ENCODE peak calls at places on chromosomes 7 and 10, in eight cellular contexts. One of them, this sample, is unnamed.

GRCh38 chr7:70016044-70016770 is 417.9 kb downstream of the AUTS2 start:
- DNase-seq in dorsolateral prefrontal cortex: no peak
- DNase-seq in NB4: peak; percentile 22
- DNase-seq in GM10248: no peak
- DNase-seq in psoas muscle: no peak
- DNase-seq in coronary artery: no peak
- DNase-seq in A673: no peak
- DNase-seq in astrocyte: peak; percentile 91
- DNase-seq in this sample: no peak

GRCh38 chr7:7992502-7992901 is 23.9 kb downstream of the GLCCI1 start:
- DNase-seq in dorsolateral prefrontal cortex: no peak
- DNase-seq in NB4: no peak
- DNase-seq in coronary artery: no peak
- DNase-seq in GM10248: no peak
- DNase-seq in astrocyte: no peak
- DNase-seq in psoas muscle: no peak
- DNase-seq in A673: no peak
- DNase-seq in this sample: no peak

GRCh38 chr7:5665106-5666025 is 116.1 kb downstream of the RNF216 start:
- DNase-seq in dorsolateral prefrontal cortex: peak; percentile 41
- DNase-seq in coronary artery: no peak
- DNase-seq in astrocyte: peak; percentile 40
- DNase-seq in NB4: peak; percentile 91
- DNase-seq in A673: peak; percentile 90
- DNase-seq in psoas muscle: peak; percentile 57
- DNase-seq in GM10248: peak; percentile 73
- DNase-seq in this sample: peak; percentile 65

GRCh38 chr7:91034459-91035368 is 229.5 kb upstream of the FZD1 start:
- DNase-seq in astrocyte: no peak
- DNase-seq in A673: peak; percentile 80
- DNase-seq in dorsolateral prefrontal cortex: no peak
- DNase-seq in psoas muscle: no peak
- DNase-seq in coronary artery: no peak
- DNase-seq in NB4: peak; percentile 67
- DNase-seq in GM10248: peak; percentile 45
- DNase-seq in this sample: peak; percentile 54

GRCh38 chr10:24344279-24344678 is 135.3 kb downstream of the KIAA1217 start:
- DNase-seq in astrocyte: peak; percentile 100
- DNase-seq in GM10248: no peak
- DNase-seq in psoas muscle: no peak
- DNase-seq in dorsolateral prefrontal cortex: no peak
- DNase-seq in NB4: peak; percentile 22
- DNase-seq in A673: peak; percentile 77
- DNase-seq in coronary artery: no peak
- DNase-seq in this sample: no peak

GRCh38 chr10:50538473-50539398 is 85.0 kb downstream of the SGMS1 start:
- DNase-seq in GM10248: no peak
- DNase-seq in astrocyte: peak; percentile 34
- DNase-seq in coronary artery: no peak
- DNase-seq in NB4: no peak
- DNase-seq in A673: no peak
- DNase-seq in psoas muscle: no peak
- DNase-seq in dorsolateral prefrontal cortex: peak; percentile 60
- DNase-seq in this sample: no peak

GRCh38 chr10:18583575-18584270 is 67.7 kb downstream of the NSUN6 start:
- DNase-seq in GM10248: no peak
- DNase-seq in NB4: peak; percentile 30
- DNase-seq in A673: peak; percentile 19
- DNase-seq in coronary artery: no peak
- DNase-seq in astrocyte: no peak
- DNase-seq in psoas muscle: no peak
- DNase-seq in dorsolateral prefrontal cortex: no peak
- DNase-seq in this sample: no peak

GRCh38 chr7:100208911-100209408 is 10.8 kb upstream of the PVRIG start:
- DNase-seq in psoas muscle: no peak
- DNase-seq in NB4: no peak
- DNase-seq in A673: no peak
- DNase-seq in GM10248: peak; percentile 75
- DNase-seq in coronary artery: no peak
- DNase-seq in dorsolateral prefrontal cortex: no peak
- DNase-seq in astrocyte: no peak
- DNase-seq in this sample: peak; percentile 73

GRCh38 chr7:96182424-96183158 is 139.3 kb downstream of the SLC25A13 start:
- DNase-seq in A673: no peak
- DNase-seq in NB4: no peak
- DNase-seq in astrocyte: no peak
- DNase-seq in psoas muscle: no peak
- DNase-seq in GM10248: peak; percentile 28
- DNase-seq in dorsolateral prefrontal cortex: no peak
- DNase-seq in coronary artery: no peak
- DNase-seq in this sample: no peak

GRCh38 chr7:110507832-110508231 is 583.1 kb upstream of the LRRN3 start:
- DNase-seq in coronary artery: no peak
- DNase-seq in psoas muscle: no peak
- DNase-seq in NB4: no peak
- DNase-seq in astrocyte: no peak
- DNase-seq in GM10248: no peak
- DNase-seq in A673: no peak
- DNase-seq in dorsolateral prefrontal cortex: no peak
- DNase-seq in this sample: no peak

GRCh38 chr10:132349766-132350165 is 17.8 kb downstream of the LRRC27 start:
- DNase-seq in A673: no peak
- DNase-seq in astrocyte: no peak
- DNase-seq in coronary artery: no peak
- DNase-seq in NB4: no peak
- DNase-seq in GM10248: peak; percentile 13
- DNase-seq in dorsolateral prefrontal cortex: no peak
- DNase-seq in psoas muscle: no peak
- DNase-seq in this sample: no peak

GRCh38 chr7:27734583-27734982 is 5.4 kb upstream of the TAX1BP1 start:
- DNase-seq in A673: no peak
- DNase-seq in GM10248: no peak
- DNase-seq in astrocyte: no peak
- DNase-seq in psoas muscle: no peak
- DNase-seq in NB4: no peak
- DNase-seq in coronary artery: no peak
- DNase-seq in dorsolateral prefrontal cortex: no peak
- DNase-seq in this sample: no peak

GRCh38 chr7:14936530-14936929 is 34.0 kb upstream of the DGKB start:
- DNase-seq in astrocyte: peak; percentile 81
- DNase-seq in GM10248: no peak
- DNase-seq in coronary artery: no peak
- DNase-seq in psoas muscle: no peak
- DNase-seq in A673: no peak
- DNase-seq in NB4: no peak
- DNase-seq in dorsolateral prefrontal cortex: no peak
- DNase-seq in this sample: no peak

GRCh38 chr10:129770286-129770685 is 193.8 kb downstream of the EBF3 start:
- DNase-seq in dorsolateral prefrontal cortex: peak; percentile 12
- DNase-seq in psoas muscle: no peak
- DNase-seq in astrocyte: no peak
- DNase-seq in A673: no peak
- DNase-seq in NB4: no peak
- DNase-seq in GM10248: no peak
- DNase-seq in coronary artery: peak; percentile 33
- DNase-seq in this sample: no peak

GRCh38 chr10:22824520-22824919 is 103.3 kb upstream of the ARMC3 start:
- DNase-seq in dorsolateral prefrontal cortex: no peak
- DNase-seq in astrocyte: no peak
- DNase-seq in NB4: no peak
- DNase-seq in GM10248: no peak
- DNase-seq in coronary artery: no peak
- DNase-seq in psoas muscle: no peak
- DNase-seq in A673: no peak
- DNase-seq in this sample: no peak

GRCh38 chr10:5890519-5890878 is 456 bp downstream of the FBH1 start:
- DNase-seq in astrocyte: no peak
- DNase-seq in coronary artery: peak; percentile 77
- DNase-seq in dorsolateral prefrontal cortex: no peak
- DNase-seq in NB4: peak; percentile 40
- DNase-seq in GM10248: no peak
- DNase-seq in psoas muscle: peak; percentile 41
- DNase-seq in A673: peak; percentile 5
- DNase-seq in this sample: no peak

GRCh38 chr7:19772858-19773337 is 519 bp downstream of the TMEM196 start:
- DNase-seq in coronary artery: no peak
- DNase-seq in psoas muscle: no peak
- DNase-seq in dorsolateral prefrontal cortex: no peak
- DNase-seq in astrocyte: peak; percentile 42
- DNase-seq in NB4: no peak
- DNase-seq in A673: peak; percentile 21
- DNase-seq in GM10248: no peak
- DNase-seq in this sample: no peak

GRCh38 chr7:130887182-130888016 is 153.4 kb upstream of the KLF14 start:
- DNase-seq in A673: peak; percentile 71
- DNase-seq in astrocyte: peak; percentile 87
- DNase-seq in dorsolateral prefrontal cortex: no peak
- DNase-seq in GM10248: no peak
- DNase-seq in coronary artery: no peak
- DNase-seq in NB4: no peak
- DNase-seq in psoas muscle: peak; percentile 48
- DNase-seq in this sample: no peak

GRCh38 chr7:54544356-54545240 is 2.4 kb downstream of the VSTM2A start:
- DNase-seq in A673: no peak
- DNase-seq in GM10248: no peak
- DNase-seq in astrocyte: no peak
- DNase-seq in coronary artery: no peak
- DNase-seq in psoas muscle: no peak
- DNase-seq in dorsolateral prefrontal cortex: no peak
- DNase-seq in NB4: no peak
- DNase-seq in this sample: no peak

GRCh38 chr10:94232711-94233383 is 129.9 kb downstream of the NOC3L start:
- DNase-seq in NB4: no peak
- DNase-seq in psoas muscle: no peak
- DNase-seq in astrocyte: no peak
- DNase-seq in GM10248: no peak
- DNase-seq in A673: no peak
- DNase-seq in dorsolateral prefrontal cortex: no peak
- DNase-seq in coronary artery: no peak
- DNase-seq in this sample: peak; percentile 34
- TF ChIP-seq CTCF in NB4: no peak
- TF ChIP-seq CTCF in psoas muscle: no peak
- TF ChIP-seq CTCF in astrocyte: no peak
- TF ChIP-seq CTCF in GM10248: no peak
- TF ChIP-seq CTCF in A673: no peak
- TF ChIP-seq CTCF in dorsolateral prefrontal cortex: no peak
- TF ChIP-seq CTCF in coronary artery: no peak
- TF ChIP-seq CTCF in this sample: no peak

GRCh38 chr10:93758510-93758885 is 762 bp downstream of the LGI1 start:
- DNase-seq in A673: no peak
- DNase-seq in coronary artery: no peak
- DNase-seq in dorsolateral prefrontal cortex: no peak
- DNase-seq in GM10248: no peak
- DNase-seq in psoas muscle: no peak
- DNase-seq in NB4: no peak
- DNase-seq in astrocyte: no peak
- DNase-seq in this sample: no peak

GRCh38 chr10:93757766-93758509 is at the start of gene LGI1:
- DNase-seq in coronary artery: no peak
- DNase-seq in astrocyte: no peak
- DNase-seq in NB4: no peak
- DNase-seq in A673: no peak
- DNase-seq in psoas muscle: no peak
- DNase-seq in GM10248: no peak
- DNase-seq in dorsolateral prefrontal cortex: no peak
- DNase-seq in this sample: no peak

GRCh38 chr10:93756128-93756517 is 1.6 kb upstream of the LGI1 start:
- DNase-seq in psoas muscle: no peak
- DNase-seq in coronary artery: no peak
- DNase-seq in astrocyte: no peak
- DNase-seq in GM10248: no peak
- DNase-seq in A673: no peak
- DNase-seq in dorsolateral prefrontal cortex: no peak
- DNase-seq in NB4: no peak
- DNase-seq in this sample: no peak

GRCh38 chr10:93755443-93756127 is 2.2 kb upstream of the LGI1 start:
- DNase-seq in NB4: no peak
- DNase-seq in coronary artery: no peak
- DNase-seq in GM10248: no peak
- DNase-seq in A673: no peak
- DNase-seq in psoas muscle: no peak
- DNase-seq in astrocyte: no peak
- DNase-seq in dorsolateral prefrontal cortex: no peak
- DNase-seq in this sample: no peak

DNA sequence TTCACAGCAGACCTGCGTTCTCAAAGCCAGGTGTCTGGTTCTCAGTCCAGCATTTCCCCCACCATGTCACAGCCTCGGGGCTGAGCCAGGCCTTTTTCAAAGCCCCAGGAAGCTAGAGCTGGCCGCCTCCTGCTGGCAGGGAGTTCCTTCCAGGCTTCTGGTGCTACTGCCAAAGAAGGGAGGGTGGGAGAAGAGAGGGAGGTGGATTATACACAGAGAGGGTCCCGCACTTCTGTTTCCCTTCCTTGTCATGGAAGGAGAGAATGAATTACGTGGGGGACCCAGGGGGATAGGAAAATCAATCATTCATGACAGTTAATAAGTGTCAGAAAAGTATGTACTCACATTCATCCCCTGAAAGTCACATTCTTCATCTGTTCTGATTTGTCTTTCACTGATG is 600 bp upstream of the LGI1 start:
- DNase-seq in astrocyte: no peak
- DNase-seq in NB4: no peak
- DNase-seq in dorsolateral prefrontal cortex: no peak
- DNase-seq in psoas muscle: no peak
- DNase-seq in A673: no peak
- DNase-seq in GM10248: no peak
- DNase-seq in coronary artery: no peak
- DNase-seq in this sample: no peak
- TF ChIP-seq CTCF in astrocyte: no peak
- TF ChIP-seq CTCF in NB4: no peak
- TF ChIP-seq CTCF in dorsolateral prefrontal cortex: peak; percentile 24
- TF ChIP-seq CTCF in psoas muscle: no peak
- TF ChIP-seq CTCF in A673: peak; percentile 18
- TF ChIP-seq CTCF in GM10248: no peak
- TF ChIP-seq CTCF in coronary artery: no peak
- TF ChIP-seq CTCF in this sample: peak; percentile 10

GRCh38 chr10:52068485-52068884 is 245.6 kb upstream of the DKK1 start:
- DNase-seq in psoas muscle: no peak
- DNase-seq in GM10248: no peak
- DNase-seq in astrocyte: no peak
- DNase-seq in NB4: no peak
- DNase-seq in A673: no peak
- DNase-seq in dorsolateral prefrontal cortex: no peak
- DNase-seq in coronary artery: no peak
- DNase-seq in this sample: no peak
- TF ChIP-seq CTCF in psoas muscle: no peak
- TF ChIP-seq CTCF in GM10248: no peak
- TF ChIP-seq CTCF in astrocyte: no peak
- TF ChIP-seq CTCF in NB4: no peak
- TF ChIP-seq CTCF in A673: no peak
- TF ChIP-seq CTCF in dorsolateral prefrontal cortex: no peak
- TF ChIP-seq CTCF in coronary artery: no peak
- TF ChIP-seq CTCF in this sample: no peak

DNA sequence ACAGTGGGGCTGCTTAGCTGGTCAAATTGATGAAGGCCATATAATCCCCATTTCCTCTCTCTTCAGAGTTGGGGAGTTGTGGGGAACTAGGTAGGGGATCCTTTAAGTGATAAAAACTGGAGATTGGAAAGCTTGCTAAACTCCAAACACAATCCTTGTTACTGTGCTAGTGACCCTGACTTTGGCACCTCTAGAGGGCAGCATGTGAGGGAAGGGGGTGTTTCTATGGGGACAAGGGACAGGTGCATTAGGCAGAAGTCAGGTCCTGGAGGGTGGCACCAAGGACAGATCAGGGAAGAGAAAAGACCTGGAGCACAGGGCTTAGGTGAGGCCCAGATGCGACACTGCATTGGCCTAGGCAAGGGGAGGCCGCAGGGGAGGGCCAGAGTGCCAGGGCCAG is 66.9 kb downstream of the CDHR3 start:
- DNase-seq in coronary artery: no peak
- DNase-seq in NB4: no peak
- DNase-seq in GM10248: no peak
- DNase-seq in A673: no peak
- DNase-seq in psoas muscle: no peak
- DNase-seq in astrocyte: no peak
- DNase-seq in dorsolateral prefrontal cortex: no peak
- DNase-seq in this sample: no peak
- TF ChIP-seq CTCF in coronary artery: no peak
- TF ChIP-seq CTCF in NB4: peak; percentile 26
- TF ChIP-seq CTCF in GM10248: peak; percentile 4
- TF ChIP-seq CTCF in A673: peak; percentile 20
- TF ChIP-seq CTCF in psoas muscle: no peak
- TF ChIP-seq CTCF in astrocyte: no peak
- TF ChIP-seq CTCF in dorsolateral prefrontal cortex: no peak
- TF ChIP-seq CTCF in this sample: no peak

This sample was measured in GM13977.